ENCODE peak calls at places on chromosomes 11 and 22, in five cellular contexts. T, D, C, O and P are unnamed samples.

GRCh38 chr11:111361082-111361801 is 17.8 kb downstream of the POU2AF1 start:
- DNase-seq in O (peak), C (no peak), T (no peak), D (no peak), P (no peak)

GRCh38 chr11:1639666-1640065 is 10.1 kb downstream of the KRTAP5-5 start:
- DNase-seq in T (no peak), D (no peak), C (no peak), O (no peak), P (no peak)

GRCh38 chr22:47328550-47329243 is 566.2 kb downstream of the TBC1D22A start:
- DNase-seq in O (peak), C (peak), T (peak), D (peak), P (no peak)

GRCh38 chr22:46703996-46704370 is 34.1 kb downstream of the CERK start:
- DNase-seq in C (no peak), T (no peak), O (no peak), D (no peak), P (no peak)

GRCh38 chr22:19996694-19997384 is 19.8 kb downstream of the ARVCF start:
- DNase-seq in C (no peak), D (no peak), O (no peak), T (no peak), P (no peak)

GRCh38 chr11:74559934-74560309 is 32.5 kb upstream of the POLD3 start:
- DNase-seq in C (no peak), D (no peak), O (no peak), T (no peak), P (no peak)

GRCh38 chr22:45781941-45782340 is 110.3 kb downstream of the ATXN10 start:
- DNase-seq in C (no peak), O (peak), D (no peak), T (no peak), P (no peak)

GRCh38 chr22:23036684-23037428 is 33.5 kb upstream of the GNAZ start:
- DNase-seq in D (peak), O (peak), T (peak), C (no peak), P (no peak)

GRCh38 chr22:47133263-47133662 is 370.8 kb downstream of the TBC1D22A start:
- DNase-seq in C (no peak), T (no peak), O (no peak), D (no peak), P (no peak)

GRCh38 chr11:41578421-41579047 is 119.1 kb upstream of the LRRC4C start:
- DNase-seq in T (peak), D (no peak), C (no peak), O (peak), P (no peak)

GRCh38 chr11:128689946-128690745 is 3.7 kb upstream of the FLI1 start:
- DNase-seq in O (no peak), T (no peak), C (no peak), D (no peak), P (no peak)

GRCh38 chr11:114257621-114258558 is 38.3 kb upstream of the NNMT start:
- DNase-seq in O (no peak), D (no peak), C (no peak), T (no peak), P (no peak)

GRCh38 chr11:86574493-86575207 is 97.8 kb downstream of the ME3 start:
- DNase-seq in T (no peak), C (no peak), O (peak), D (no peak), P (no peak)

GRCh38 chr11:118834428-118835028 is 43.6 kb upstream of the DDX6 start:
- DNase-seq in O (no peak), T (no peak), D (no peak), C (no peak), P (no peak)

GRCh38 chr11:67581469-67581868 is 2.1 kb upstream of the GSTP1 start:
- DNase-seq in C (no peak), T (no peak), O (peak), D (no peak), P (no peak)

GRCh38 chr11:79796704-79797103 is 355.9 kb upstream of the TENM4 start:
- DNase-seq in C (no peak), D (no peak), T (no peak), O (no peak), P (no peak)

GRCh38 chr11:95545116-95545875 is 244.3 kb downstream of the FAM76B start:
- DNase-seq in C (no peak), D (no peak), O (no peak), T (no peak), P (no peak)

GRCh38 chr11:114846040-114846791 is 167.9 kb downstream of the NXPE2 start:
- DNase-seq in T (peak), D (no peak), O (no peak), C (no peak), P (no peak)

GRCh38 chr11:32391965-32392553 is 43.3 kb downstream of the WT1 start:
- DNase-seq in O (no peak), T (no peak), D (peak), C (no peak), P (no peak)

GRCh38 chr22:30947821-30948454 is 20.6 kb downstream of the MORC2 start:
- DNase-seq in C (peak), D (peak), T (peak), O (peak), P (no peak)

GRCh38 chr11:58494096-58494495 is 13.8 kb downstream of the OR5B21 start:
- DNase-seq in C (no peak), D (peak), O (peak), T (no peak), P (no peak)

GRCh38 chr11:62665630-62666258 is 632 bp downstream of the CSKMT start:
- DNase-seq in D (no peak), C (peak), O (peak), T (peak), P (no peak)

GRCh38 chr11:122322369-122322768 is 206.4 kb upstream of the BLID start:
- DNase-seq in T (no peak), O (no peak), D (no peak), C (no peak), P (no peak)

GRCh38 chr11:129881570-129882170 is 13.7 kb downstream of the NFRKB start:
- DNase-seq in T (peak), D (peak), O (peak), C (peak), P (no peak)

GRCh38 chr22:41526802-41527799 is 17.2 kb downstream of the POLR3H start:
- DNase-seq in T (peak), D (no peak), O (peak), C (peak), P (peak)

GRCh38 chr11:68206211-68206610 is 6.9 kb downstream of the KMT5B start:
- DNase-seq in T (peak), C (peak), D (peak), O (peak), P (no peak)

GRCh38 chr22:17998913-17999312 is 25.4 kb downstream of the MICAL3 start:
- DNase-seq in C (no peak), O (no peak), T (no peak), D (no peak), P (no peak)

GRCh38 chr11:74325649-74326645 is 14.5 kb upstream of the P4HA3 start:
- DNase-seq in O (no peak), T (no peak), D (peak), C (no peak), P (no peak)

GRCh38 chr11:115695677-115696451 is 191.6 kb upstream of the CADM1 start:
- DNase-seq in T (no peak), D (no peak), C (no peak), O (no peak), P (no peak)

GRCh38 chr11:1050581-1051355 is 14.2 kb upstream of the MUC6 start:
- DNase-seq in O (peak), C (peak), T (peak), D (peak), P (no peak)

GRCh38 chr22:46657996-46658947 is 38.1 kb downstream of the GRAMD4 start:
- DNase-seq in T (no peak), C (peak), O (peak), D (no peak), P (no peak)

GRCh38 chr11:69912911-69913451 is 93.8 kb upstream of the FGF3 start:
- DNase-seq in T (peak), O (peak), C (no peak), D (peak), P (no peak)
- TF ChIP-seq CTCF in T (peak), O (peak), C (peak), D (peak), P (no peak)

GRCh38 chr11:84552791-84553190 is 1074.4 kb downstream of the DLG2 start:
- DNase-seq in D (peak), C (no peak), O (no peak), T (no peak), P (no peak)

GRCh38 chr11:84563356-84563755 is 1063.8 kb downstream of the DLG2 start:
- DNase-seq in D (no peak), T (no peak), O (no peak), C (no peak), P (no peak)

DNA sequence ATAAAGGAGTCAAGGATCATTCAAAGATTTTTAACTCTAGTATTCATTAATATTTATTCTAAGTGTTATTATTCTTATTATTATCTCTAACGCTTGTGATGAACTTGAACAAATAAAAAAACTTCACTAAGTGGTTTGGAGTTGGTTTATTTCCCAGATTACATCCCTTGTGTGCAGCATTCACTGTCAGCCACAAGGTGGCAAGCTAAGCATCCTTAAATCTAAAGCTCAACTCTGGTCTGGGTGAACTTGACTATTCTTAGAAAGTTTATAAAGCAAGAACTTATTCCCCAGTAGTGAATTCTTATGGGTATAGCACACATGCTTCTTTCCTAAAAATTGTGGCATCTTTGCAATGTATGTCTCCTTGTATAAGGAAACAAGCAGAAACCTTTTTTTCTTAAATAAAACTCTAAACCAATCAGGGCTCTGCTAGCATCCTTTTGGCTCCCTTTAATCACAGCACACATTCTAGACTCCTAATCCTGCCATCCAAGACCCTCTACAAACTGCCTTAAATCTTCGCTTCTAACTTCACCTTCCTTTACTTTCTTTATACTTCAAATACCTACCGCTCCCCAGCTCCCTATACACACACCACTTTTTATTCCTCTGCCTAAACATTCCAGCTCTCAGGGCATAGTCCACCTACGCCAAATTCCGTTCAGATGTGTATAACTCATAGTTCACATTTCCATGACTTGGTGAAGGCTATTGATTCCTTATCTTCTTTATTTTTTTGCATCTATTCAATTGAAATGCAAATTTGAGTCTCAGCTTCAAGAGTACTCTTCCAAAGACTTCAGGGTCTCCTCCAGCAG is 1068.8 kb downstream of the DLG2 start:
- DNase-seq in C (peak), D (peak), T (peak), O (peak), P (no peak)
- TF ChIP-seq CTCF in C (peak), D (peak), T (peak), O (peak), P (no peak)

DNA sequence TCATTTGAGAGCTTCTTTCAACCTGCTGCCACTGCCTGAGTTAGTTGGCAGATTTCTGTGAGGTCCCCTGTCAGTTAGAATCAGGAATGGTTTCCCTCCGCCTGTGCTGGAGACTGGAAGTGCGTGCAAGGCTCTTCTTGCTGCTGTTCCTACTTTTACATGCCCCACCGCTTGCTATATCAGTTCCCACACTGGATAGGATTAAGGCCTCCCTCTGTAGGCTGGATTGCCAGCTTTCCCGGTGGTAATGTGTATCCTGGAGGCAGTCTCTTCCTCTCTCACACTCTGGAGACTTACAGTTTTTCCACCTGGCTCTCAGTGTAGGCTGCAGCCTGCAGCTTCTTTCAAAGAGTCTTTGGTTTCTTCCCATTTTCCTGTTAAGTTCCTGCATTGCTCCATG is 66.5 kb downstream of the ARHGAP42 start:
- DNase-seq in C (no peak), O (no peak), T (no peak), D (no peak), P (no peak)
- TF ChIP-seq CTCF in C (no peak), O (no peak), T (no peak), D (no peak), P (no peak)

GRCh38 chr11:94107363-94107762 is 21.3 kb upstream of the PANX1 start:
- DNase-seq in C (no peak), T (no peak), O (no peak), D (no peak), P (no peak)
- TF ChIP-seq CTCF in C (no peak), T (no peak), O (peak), D (peak), P (no peak)

GRCh38 chr22:31995046-31995445 is 48.0 kb upstream of the SLC5A1 start:
- DNase-seq in O (no peak), D (no peak), T (no peak), C (no peak), P (no peak)
- TF ChIP-seq CTCF in O (no peak), D (peak), T (no peak), C (no peak), P (no peak)

GRCh38 chr11:5992604-5993251 is 5.9 kb upstream of the OR52L1 start:
- DNase-seq in D (no peak), C (peak), T (peak), O (peak), P (no peak)
- TF ChIP-seq CTCF in D (peak), C (peak), T (peak), O (peak), P (no peak)

GRCh38 chr11:125225401-125225800 is 60.9 kb downstream of the PKNOX2 start:
- DNase-seq in T (no peak), O (no peak), C (no peak), D (no peak), P (no peak)

GRCh38 chr11:125226701-125227100 is 62.1 kb downstream of the PKNOX2 start:
- DNase-seq in O (no peak), T (no peak), D (no peak), C (no peak), P (no peak)

GRCh38 chr11:125223901-125224331 is 59.4 kb downstream of the PKNOX2 start:
- DNase-seq in T (no peak), C (no peak), O (no peak), D (no peak), P (no peak)

GRCh38 chr11:125222494-125222893 is 57.9 kb downstream of the PKNOX2 start:
- DNase-seq in O (no peak), C (no peak), T (no peak), D (no peak), P (no peak)

DNA sequence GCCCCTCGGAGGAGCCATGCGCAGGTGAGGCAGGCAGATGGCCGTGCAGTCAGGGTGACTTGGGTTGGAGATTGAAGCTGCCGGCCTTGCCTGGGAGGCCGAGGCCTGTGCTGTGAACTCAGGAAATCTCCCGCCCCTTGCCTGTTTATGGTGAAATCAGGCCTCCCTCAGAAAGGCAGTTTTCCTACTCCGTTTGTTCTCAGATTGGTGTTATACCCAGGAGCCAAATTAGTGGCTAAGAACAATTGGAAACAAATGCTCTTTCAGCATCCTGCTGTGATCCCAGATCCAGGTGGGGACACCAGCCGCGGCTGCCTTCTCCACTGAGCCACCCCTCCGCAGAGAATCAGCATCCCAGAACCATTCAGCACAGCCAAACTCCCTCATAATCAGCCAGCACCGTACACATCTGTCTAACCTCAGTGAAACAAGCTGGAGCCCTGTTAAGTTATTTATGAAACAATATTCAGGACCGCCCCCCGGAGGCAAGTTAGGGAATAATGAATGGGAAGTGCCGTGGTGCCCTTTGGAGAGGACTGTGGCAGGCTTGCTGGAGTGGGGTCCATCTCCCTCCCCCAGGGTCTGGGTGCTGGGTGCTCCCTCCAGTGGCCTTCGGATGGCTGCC is 60.0 kb downstream of the PKNOX2 start:
- DNase-seq in C (no peak), T (no peak), D (no peak), O (peak), P (no peak)
- TF ChIP-seq CTCF in C (no peak), T (no peak), D (peak), O (peak), P (no peak)